ENCODE peak calls at places on chromosome 4, in four cellular contexts. One of them, this sample, is unnamed.

GRCh38 chr4:149952101-149952500 is 126.1 kb upstream of the DCLK2 start:
- DNase-seq in breast epithelium: no peak
- DNase-seq in T-helper 9 cell: no peak
- DNase-seq in NCI-H82: no peak
- DNase-seq in this sample: no peak

GRCh38 chr4:48490012-48490679 is at the start of gene ZAR1:
- DNase-seq in breast epithelium: no peak
- DNase-seq in T-helper 9 cell: no peak
- DNase-seq in NCI-H82: no peak
- DNase-seq in this sample: no peak

GRCh38 chr4:170853422-170854021 is 763.8 kb upstream of the AADAT start:
- DNase-seq in breast epithelium: peak
- DNase-seq in T-helper 9 cell: no peak
- DNase-seq in NCI-H82: peak
- DNase-seq in this sample: no peak

GRCh38 chr4:42048394-42048793 is 58.1 kb downstream of the SLC30A9 start:
- DNase-seq in breast epithelium: no peak
- DNase-seq in T-helper 9 cell: no peak
- DNase-seq in NCI-H82: no peak
- DNase-seq in this sample: no peak

GRCh38 chr4:15936495-15936894 is 2.0 kb downstream of the FGFBP1 start:
- DNase-seq in breast epithelium: no peak
- DNase-seq in T-helper 9 cell: no peak
- DNase-seq in NCI-H82: no peak
- DNase-seq in this sample: no peak

GRCh38 chr4:114458728-114459127 is 139.9 kb upstream of the UGT8 start:
- DNase-seq in breast epithelium: no peak
- DNase-seq in T-helper 9 cell: no peak
- DNase-seq in NCI-H82: no peak
- DNase-seq in this sample: no peak

GRCh38 chr4:41525129-41525528 is 12.8 kb upstream of the LIMCH1 start:
- DNase-seq in breast epithelium: no peak
- DNase-seq in T-helper 9 cell: no peak
- DNase-seq in NCI-H82: no peak
- DNase-seq in this sample: peak

GRCh38 chr4:141768954-141769353 is 132.6 kb downstream of the IL15 start:
- DNase-seq in breast epithelium: no peak
- DNase-seq in T-helper 9 cell: no peak
- DNase-seq in NCI-H82: peak
- DNase-seq in this sample: no peak

This sample was measured in keratinocyte.